ENCODE peak calls at places on chromosomes 16 and 17, in four cellular contexts. M is ACHN, B is NCI-H510A, Y is NCI-H524. W is an unnamed sample.

GRCh38 chr17:42276359-42276608 is at the start of gene STAT5B:
- DNase-seq in B (peak; percentile 73), Y (peak; percentile 76), M (peak; percentile 69), W (peak; percentile 99)

GRCh38 chr17:61425682-61426481 is 26.2 kb downstream of the TBX2 start:
- DNase-seq in Y (no peak), M (peak; percentile 35), B (no peak), W (peak; percentile 47)

GRCh38 chr17:37562016-37562745 is 47.0 kb downstream of the SYNRG start:
- DNase-seq in B (no peak), M (no peak), Y (no peak), W (no peak)

GRCh38 chr17:57639381-57639780 is 105.7 kb downstream of the CCDC182 start:
- DNase-seq in Y (no peak), B (no peak), M (no peak), W (no peak)

GRCh38 chr17:83143817-83144231 is 64.4 kb downstream of the METRNL start:
- DNase-seq in B (no peak), Y (no peak), M (no peak), W (peak; percentile 28)

GRCh38 chr17:75625813-75626486 is 7.3 kb upstream of the SMIM5 start:
- DNase-seq in Y (peak; percentile 74), B (no peak), M (peak; percentile 50), W (peak; percentile 90)

GRCh38 chr16:66588981-66589713 is 9.9 kb downstream of the CMTM2 start:
- DNase-seq in B (no peak), M (peak; percentile 66), Y (no peak), W (no peak)

GRCh38 chr17:28521296-28522085 is 15.3 kb downstream of the FOXN1 start:
- DNase-seq in M (no peak), B (no peak), Y (no peak), W (no peak)

GRCh38 chr16:57677622-57678369 is 9.7 kb downstream of the ADGRG3 start:
- DNase-seq in B (no peak), M (no peak), Y (no peak), W (no peak)

GRCh38 chr16:27925612-27926011 is 137.9 kb downstream of the GSG1L start:
- DNase-seq in M (no peak), Y (peak; percentile 55), B (no peak), W (no peak)

GRCh38 chr16:29877266-29877961 is 14.4 kb upstream of the CDIPT start:
- DNase-seq in B (no peak), Y (no peak), M (peak; percentile 22), W (no peak)

GRCh38 chr16:9139965-9140364 is 48.5 kb downstream of the HAPSTR1 start:
- DNase-seq in B (no peak), Y (peak; percentile 52), M (peak; percentile 54), W (peak; percentile 48)

GRCh38 chr17:74362811-74363498 is 1.3 kb upstream of the BTBD17 start:
- DNase-seq in B (no peak), M (no peak), Y (peak; percentile 61), W (no peak)

GRCh38 chr16:976389-976931 is 5.1 kb upstream of the SOX8 start:
- DNase-seq in B (no peak), Y (peak; percentile 71), M (no peak), W (no peak)

GRCh38 chr16:69814561-69814960 is 52.4 kb downstream of the WWP2 start:
- DNase-seq in M (no peak), Y (no peak), B (no peak), W (no peak)

W was measured in D341Med.